ENCODE peak calls at places on chromosomes 4 and X, in six cellular contexts. X is H9, F is mesenchymal stem cell, U is IMR-90, H is neuronal stem cell, L is H1. A is an unnamed sample.

GRCh38 chr4:1784789-1785591 is 8.1 kb upstream of the FGFR3 start:
- DNase-seq in X (no peak), U (no peak), L (no peak), H (no peak), F (no peak), A (no peak)

GRCh38 chr4:74133786-74134499 is 24.0 kb upstream of the MTHFD2L start:
- DNase-seq in H (peak; percentile 70), U (peak; percentile 86), L (peak; percentile 83), X (peak; percentile 72), F (peak; percentile 88), A (peak; percentile 74)

GRCh38 chr4:143207555-143207954 is 22.8 kb downstream of the USP38 start:
- DNase-seq in F (peak; percentile 48), U (peak; percentile 50), H (no peak), L (no peak), X (no peak), A (no peak)

GRCh38 chr4:151359576-151359975 is 34.2 kb upstream of the SH3D19 start:
- DNase-seq in L (no peak), F (peak; percentile 7), H (no peak), U (no peak), X (no peak), A (no peak)

GRCh38 chr4:2484993-2485392 is 16.1 kb downstream of the RNF4 start:
- DNase-seq in U (no peak), L (no peak), F (no peak), X (no peak), H (no peak), A (no peak)

GRCh38 chr4:102308032-102308799 is 37.1 kb downstream of the SLC39A8 start:
- DNase-seq in U (no peak), H (no peak), L (no peak), X (no peak), F (peak; percentile 4), A (peak; percentile 3)

GRCh38 chr4:32462944-32463343 is 1742.8 kb downstream of the PCDH7 start:
- DNase-seq in X (peak; percentile 32), U (peak; percentile 3), H (no peak), F (no peak), L (peak; percentile 49), A (no peak)

GRCh38 chr4:133154725-133155124 is 5.6 kb downstream of the PCDH10 start:
- DNase-seq in L (no peak), F (peak; percentile 52), H (no peak), X (no peak), U (peak; percentile 41), A (peak; percentile 62)

GRCh38 chr4:168621806-168622589 is 125.1 kb downstream of the PALLD start:
- DNase-seq in L (no peak), F (peak; percentile 59), X (no peak), U (peak; percentile 90), H (no peak), A (peak; percentile 88)

GRCh38 chr4:86132459-86132858 is 227.4 kb downstream of the MAPK10 start:
- DNase-seq in X (no peak), U (no peak), H (no peak), L (no peak), F (no peak), A (no peak)

GRCh38 chrX:85003655-85004244 is at the start of gene APOOL:
- DNase-seq in X (peak; percentile 86), H (peak; percentile 59), U (peak; percentile 88), L (peak; percentile 68), F (peak; percentile 91), A (peak; percentile 76)

GRCh38 chrX:10071451-10072163 is 85.2 kb upstream of the CLCN4 start:
- DNase-seq in U (no peak), L (no peak), H (no peak), F (no peak), X (no peak), A (no peak)

GRCh38 chr4:83387922-83388676 is 53.5 kb upstream of the HPSE start:
- DNase-seq in F (no peak), U (no peak), X (no peak), H (no peak), L (no peak), A (no peak)

GRCh38 chr4:15410750-15411149 is 17.1 kb upstream of the C1QTNF7 start:
- DNase-seq in X (no peak), H (no peak), L (no peak), F (peak; percentile 79), U (no peak), A (no peak)

GRCh38 chrX:120755066-120755846 is 120.4 kb downstream of the CT47B1 start:
- DNase-seq in H (no peak), U (no peak), X (no peak), F (no peak), L (no peak), A (no peak)

GRCh38 chr4:182307746-182308145 is 64.5 kb downstream of the TENM3 start:
- DNase-seq in U (peak; percentile 97), X (no peak), H (no peak), L (no peak), F (peak; percentile 62), A (no peak)

GRCh38 chr4:23374280-23374679 is 515.6 kb downstream of the PPARGC1A start:
- DNase-seq in F (no peak), U (no peak), L (no peak), X (no peak), H (no peak), A (peak; percentile 78)

GRCh38 chr4:63620271-63620670 is 789.0 kb downstream of the TECRL start:
- DNase-seq in U (no peak), L (no peak), F (no peak), H (no peak), X (no peak), A (no peak)

GRCh38 chrX:13066391-13066790 is 22.0 kb upstream of the FAM9C start:
- DNase-seq in X (no peak), L (no peak), H (no peak), F (no peak), U (no peak), A (no peak)

GRCh38 chrX:39487166-39488006 is 610.4 kb downstream of the BCOR start:
- DNase-seq in U (no peak), H (no peak), X (no peak), L (no peak), F (no peak), A (no peak)

GRCh38 chr4:136927172-136927571 is 605.1 kb downstream of the PCDH18 start:
- DNase-seq in U (peak; percentile 12), L (no peak), H (no peak), X (no peak), F (no peak), A (peak; percentile 85)

GRCh38 chr4:63578383-63578782 is 830.9 kb downstream of the TECRL start:
- DNase-seq in F (no peak), U (no peak), H (no peak), X (no peak), L (no peak), A (no peak)

GRCh38 chrX:80808854-80809493 is 703 bp downstream of the BRWD3 start:
- DNase-seq in L (peak; percentile 46), F (peak; percentile 28), X (peak; percentile 36), H (peak; percentile 14), U (no peak), A (peak; percentile 21)

GRCh38 chr4:13919021-13919441 is 291.5 kb upstream of the BOD1L1 start:
- DNase-seq in U (peak; percentile 94), H (no peak), F (peak; percentile 74), X (no peak), L (no peak), A (no peak)

GRCh38 chr4:13921805-13922204 is 294.3 kb upstream of the BOD1L1 start:
- DNase-seq in F (peak; percentile 62), X (no peak), H (no peak), U (peak; percentile 69), L (no peak), A (no peak)

GRCh38 chr4:13922459-13922858 is 294.9 kb upstream of the BOD1L1 start:
- DNase-seq in X (no peak), F (no peak), H (no peak), L (no peak), U (no peak), A (no peak)

GRCh38 chr4:13920901-13921300 is 293.4 kb upstream of the BOD1L1 start:
- DNase-seq in H (no peak), U (peak; percentile 100), L (no peak), X (peak; percentile 73), F (peak; percentile 100), A (peak; percentile 89)

GRCh38 chr4:13920111-13920875 is 292.8 kb upstream of the BOD1L1 start:
- DNase-seq in U (peak; percentile 81), H (no peak), X (no peak), L (no peak), F (peak; percentile 58), A (peak; percentile 88)
- H3K18ac ChIP-seq in U (peak overlapping the region; percentile 82), H (no peak overlapping the region), X (peak overlapping the region; percentile 17), L (no peak overlapping the region), F (peak overlapping the region; percentile 84), A (no peak overlapping the region)

DNA sequence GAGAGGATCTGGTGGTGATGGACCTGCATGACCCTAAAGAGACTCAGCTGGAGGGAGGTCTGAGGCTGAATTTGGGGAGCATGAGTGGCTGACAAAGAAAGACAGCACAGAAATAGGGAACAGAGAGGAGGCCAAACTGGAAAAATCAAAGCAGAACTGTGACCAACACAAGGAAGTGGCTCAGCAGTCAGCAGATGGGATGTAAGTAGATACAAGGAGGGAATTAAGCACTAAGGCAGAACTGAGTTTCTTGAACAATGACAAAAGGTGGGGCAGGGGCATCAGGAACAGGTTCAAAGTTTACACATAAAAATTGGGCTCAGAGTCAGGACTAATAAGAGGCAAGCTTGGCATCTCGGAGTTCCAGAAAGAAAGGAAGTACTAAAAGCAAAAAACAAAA is 144.3 kb upstream of the KLF3 start:
- DNase-seq in U (no peak), X (no peak), F (no peak), L (no peak), H (no peak), A (no peak)
- H2AFZ ChIP-seq in U (no peak overlapping the region), X (no peak overlapping the region), F (no peak overlapping the region), L (no peak overlapping the region), H (peak overlapping the region; percentile 54), A (no peak overlapping the region)

DNA sequence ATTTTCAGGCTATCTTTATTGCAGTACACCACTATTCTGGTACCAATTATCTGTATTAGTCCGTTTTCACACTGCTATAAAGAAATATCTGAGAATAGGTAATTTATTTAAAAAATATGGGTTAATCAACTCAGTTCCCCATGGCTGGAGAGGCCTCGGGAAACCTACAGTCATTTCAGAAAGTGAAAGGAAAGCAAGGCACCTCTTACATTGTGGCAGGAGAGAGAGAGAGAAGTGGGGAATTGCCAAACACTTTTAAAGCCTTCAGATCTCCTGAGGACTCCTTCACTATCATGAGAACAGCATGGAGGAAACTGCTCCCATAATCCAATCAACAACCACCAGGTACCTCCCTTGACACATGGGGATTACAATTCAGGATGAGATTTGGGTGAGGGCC is 54.7 kb downstream of the AMER1 start:
- DNase-seq in L (no peak), U (no peak), X (no peak), F (no peak), H (no peak), A (no peak)
- H3K27ac ChIP-seq in L (no peak overlapping the region), U (no peak overlapping the region), X (no peak overlapping the region), F (no peak overlapping the region), H (no peak overlapping the region), A (no peak overlapping the region)

DNA sequence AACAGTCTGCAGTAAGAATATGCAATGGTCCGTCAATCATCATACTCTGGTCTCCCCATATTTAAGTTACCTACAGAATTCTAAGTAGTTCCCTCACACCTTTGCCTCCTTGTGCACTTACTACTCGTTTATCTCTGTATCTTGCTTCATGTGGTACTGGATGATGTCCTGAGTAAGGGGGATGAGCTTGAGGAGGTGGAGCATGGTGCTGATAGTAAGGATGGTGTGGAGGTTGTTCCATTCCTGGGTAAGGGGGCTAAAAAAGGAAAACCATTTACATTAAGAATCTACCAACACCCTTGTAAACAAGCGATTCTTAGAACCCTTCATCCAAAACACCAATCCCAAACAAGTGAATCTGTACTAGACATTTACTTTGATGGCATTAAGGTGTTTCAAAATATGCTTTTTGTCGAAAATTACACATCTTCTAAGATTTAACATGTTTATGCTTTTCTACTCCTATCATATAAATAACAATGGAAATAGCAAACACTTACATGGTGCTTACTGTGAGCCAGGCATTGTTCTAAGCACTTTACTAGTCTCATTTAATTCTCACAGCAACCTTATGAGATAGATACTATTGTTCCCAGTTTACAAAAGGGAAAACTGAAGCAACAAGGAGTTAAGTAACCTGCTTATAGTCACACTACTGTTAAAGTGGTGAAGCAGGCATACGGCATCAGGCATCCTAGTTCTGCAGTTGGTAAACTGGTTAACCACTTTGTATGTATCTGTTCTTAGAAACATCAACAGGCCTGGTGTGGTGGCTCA is 33.5 kb downstream of the YTHDC1 start:
- DNase-seq in F (no peak), U (no peak), L (no peak), H (no peak), X (no peak), A (no peak)
- H3K18ac ChIP-seq in F (no peak overlapping the region), U (no peak overlapping the region), L (peak overlapping the region; percentile 28), H (no peak overlapping the region), X (no peak overlapping the region), A (no peak overlapping the region)

A was measured in trophoblast cell.